ENCODE peak calls at places on chromosomes 13 and 19, in six cellular contexts. X, I, K, Q, U and A are unnamed samples.

GRCh38 chr19:996051-996838 is 4.0 kb upstream of the GRIN3B start:
- DNase-seq in U (peak), X (peak), I (no peak), Q (no peak), K (no peak), A (no peak)

GRCh38 chr19:18790566-18791314 is at the start of gene COMP:
- DNase-seq in I (no peak), X (no peak), Q (no peak), K (no peak), U (no peak), A (no peak)

GRCh38 chr13:99970761-99971575 is 599 bp downstream of the ZIC5 start:
- DNase-seq in U (no peak), K (no peak), I (no peak), X (peak), Q (no peak), A (no peak)

GRCh38 chr19:57755031-57755430 is 8.4 kb downstream of the ZNF776 start:
- DNase-seq in Q (no peak), I (no peak), X (no peak), U (no peak), K (no peak), A (no peak)

GRCh38 chr19:32018014-32018413 is 327.4 kb upstream of the ZNF507 start:
- DNase-seq in U (no peak), X (no peak), K (no peak), I (no peak), Q (no peak), A (no peak)

GRCh38 chr13:50334944-50335343 is 319.7 kb downstream of the KCNRG start:
- DNase-seq in I (no peak), X (no peak), Q (no peak), U (no peak), K (no peak), A (no peak)

GRCh38 chr13:113545455-113545930 is 39.1 kb upstream of the TFDP1 start:
- DNase-seq in X (no peak), Q (no peak), K (no peak), I (no peak), U (no peak), A (peak)

GRCh38 chr19:45440873-45441654 is 17.3 kb upstream of the ERCC1 start:
- DNase-seq in X (no peak), I (no peak), K (no peak), U (peak), Q (no peak), A (no peak)

GRCh38 chr13:40143559-40143958 is 488.1 kb downstream of the COG6 start:
- DNase-seq in U (no peak), Q (no peak), K (no peak), X (no peak), I (no peak), A (no peak)

GRCh38 chr13:73138967-73139491 is 80.2 kb downstream of the KLF5 start:
- DNase-seq in K (no peak), I (no peak), U (no peak), X (no peak), Q (no peak), A (no peak)